ENCODE peak calls at places on chromosomes 13 and 19, in ten cellular contexts. V is ELR; D is anterior cingulate cortex; U is lung microvascular endothelial cell; O is NCI-H1930; G is naive thymus-derived CD8-positive, alpha-beta T cell; B is NCI-H69; Z is NCI-H1694; T is HuH-7.5; E is esophagus muscularis mucosa. N is an unnamed sample.

GRCh38 chr13:66886248-66886647 is 343.9 kb downstream of the PCDH9 start:
- DNase-seq in B (peak; percentile 96), U (no peak), E (no peak), G (no peak), T (no peak), D (no peak), O (no peak), Z (peak; percentile 32), V (no peak), N (no peak)

GRCh38 chr19:4319067-4319718 is 14.8 kb downstream of the FSD1 start:
- DNase-seq in G (no peak), U (no peak), B (no peak), E (no peak), T (no peak), V (no peak), D (no peak), Z (no peak), O (no peak), N (no peak)

GRCh38 chr13:102138635-102139225 is 263.1 kb downstream of the FGF14 start:
- DNase-seq in E (no peak), G (no peak), U (no peak), T (no peak), B (no peak), V (no peak), O (no peak), D (no peak), Z (no peak), N (no peak)

GRCh38 chr13:28541966-28542365 is 47.0 kb upstream of the FLT1 start:
- DNase-seq in U (no peak), B (no peak), G (no peak), T (no peak), O (no peak), E (no peak), V (no peak), D (no peak), Z (no peak), N (no peak)

GRCh38 chr19:2421581-2422306 is 5.6 kb downstream of the TIMM13 start:
- DNase-seq in B (no peak), Z (no peak), T (peak; percentile 17), G (no peak), O (no peak), D (no peak), E (no peak), V (no peak), U (no peak), N (no peak)

GRCh38 chr19:29510701-29511265 is 15.0 kb upstream of the VSTM2B start:
- DNase-seq in U (no peak), G (no peak), O (no peak), Z (no peak), D (no peak), V (no peak), B (no peak), E (no peak), T (no peak), N (no peak)

GRCh38 chr13:99542788-99543406 is 41.6 kb downstream of the TM9SF2 start:
- DNase-seq in Z (no peak), G (peak; percentile 18), V (no peak), B (no peak), U (peak; percentile 36), E (no peak), O (no peak), T (no peak), D (no peak), N (peak; percentile 90)

GRCh38 chr19:35264281-35265125 is 4.3 kb upstream of the USF2 start:
- DNase-seq in U (no peak), D (no peak), T (no peak), Z (no peak), O (no peak), B (no peak), E (no peak), V (no peak), G (no peak), N (no peak)

GRCh38 chr19:18424890-18425514 is 5.8 kb downstream of the SSBP4 start:
- DNase-seq in Z (no peak), O (no peak), T (no peak), V (no peak), D (no peak), B (no peak), U (no peak), G (no peak), E (no peak), N (no peak)

GRCh38 chr13:85738696-85739320 is 60.4 kb downstream of the SLITRK6 start:
- DNase-seq in Z (no peak), G (no peak), E (no peak), V (peak; percentile 40), B (no peak), T (no peak), D (no peak), U (no peak), O (no peak), N (no peak)

N was measured in stimulated activated naive B cell treated with anti-CD40 and anti-IgM and Interleukin-4, amounts not matched to agents 10 μg/mL and 1 μg/mL and 100 μg/mL, for 72 hours.